ENCODE peak calls at places on chromosome 18, in five cellular contexts. One of them, this sample, is unnamed.

GRCh38 chr18:69787825-69788547 is 159.7 kb downstream of the CD226 start:
- DNase-seq in NCI-H187 treated with DMSO at 0.1 percent for 48 hours: no peak
- DNase-seq in NCI-H524: no peak
- DNase-seq in stimulated activated CD4-positive, alpha-beta T cell treated with anti-CD3 and anti-CD28 coated beads, Interleukin-15, amount 100 ng/mL, for 24 hours: no peak
- DNase-seq in HEK293T: no peak
- DNase-seq in this sample: no peak

GRCh38 chr18:5853253-5853652 is 42.1 kb downstream of the TMEM200C start:
- DNase-seq in HEK293T: no peak
- DNase-seq in NCI-H524: no peak
- DNase-seq in NCI-H187 treated with DMSO at 0.1 percent for 48 hours: no peak
- DNase-seq in stimulated activated CD4-positive, alpha-beta T cell treated with anti-CD3 and anti-CD28 coated beads, Interleukin-15, amount 100 ng/mL, for 24 hours: no peak
- DNase-seq in this sample: no peak

GRCh38 chr18:78913830-78914585 is 65.6 kb upstream of the SALL3 start:
- DNase-seq in NCI-H187 treated with DMSO at 0.1 percent for 48 hours: no peak
- DNase-seq in NCI-H524: no peak
- DNase-seq in HEK293T: no peak
- DNase-seq in stimulated activated CD4-positive, alpha-beta T cell treated with anti-CD3 and anti-CD28 coated beads, Interleukin-15, amount 100 ng/mL, for 24 hours: no peak
- DNase-seq in this sample: no peak

GRCh38 chr18:54910161-54910919 is 48.9 kb downstream of the CCDC68 start:
- DNase-seq in HEK293T: no peak
- DNase-seq in NCI-H524: no peak
- DNase-seq in NCI-H187 treated with DMSO at 0.1 percent for 48 hours: no peak
- DNase-seq in stimulated activated CD4-positive, alpha-beta T cell treated with anti-CD3 and anti-CD28 coated beads, Interleukin-15, amount 100 ng/mL, for 24 hours: no peak
- DNase-seq in this sample: no peak

GRCh38 chr18:58140366-58141325 is 96.6 kb downstream of the NEDD4L start:
- DNase-seq in stimulated activated CD4-positive, alpha-beta T cell treated with anti-CD3 and anti-CD28 coated beads, Interleukin-15, amount 100 ng/mL, for 24 hours: no peak
- DNase-seq in HEK293T: no peak
- DNase-seq in NCI-H524: no peak
- DNase-seq in NCI-H187 treated with DMSO at 0.1 percent for 48 hours: no peak
- DNase-seq in this sample: no peak

GRCh38 chr18:75211002-75211621 is 515 bp downstream of the TSHZ1 start:
- DNase-seq in stimulated activated CD4-positive, alpha-beta T cell treated with anti-CD3 and anti-CD28 coated beads, Interleukin-15, amount 100 ng/mL, for 24 hours: peak; percentile 38
- DNase-seq in NCI-H187 treated with DMSO at 0.1 percent for 48 hours: no peak
- DNase-seq in HEK293T: no peak
- DNase-seq in NCI-H524: no peak
- DNase-seq in this sample: no peak

GRCh38 chr18:45012286-45012685 is 331.6 kb downstream of the SETBP1 start:
- DNase-seq in stimulated activated CD4-positive, alpha-beta T cell treated with anti-CD3 and anti-CD28 coated beads, Interleukin-15, amount 100 ng/mL, for 24 hours: no peak
- DNase-seq in NCI-H524: no peak
- DNase-seq in HEK293T: no peak
- DNase-seq in NCI-H187 treated with DMSO at 0.1 percent for 48 hours: no peak
- DNase-seq in this sample: no peak

GRCh38 chr18:45008694-45009372 is 328.1 kb downstream of the SETBP1 start:
- DNase-seq in NCI-H187 treated with DMSO at 0.1 percent for 48 hours: no peak
- DNase-seq in HEK293T: no peak
- DNase-seq in stimulated activated CD4-positive, alpha-beta T cell treated with anti-CD3 and anti-CD28 coated beads, Interleukin-15, amount 100 ng/mL, for 24 hours: no peak
- DNase-seq in NCI-H524: no peak
- DNase-seq in this sample: no peak

GRCh38 chr18:26059357-26059756 is 31.1 kb downstream of the SS18 start:
- DNase-seq in NCI-H187 treated with DMSO at 0.1 percent for 48 hours: no peak
- DNase-seq in NCI-H524: no peak
- DNase-seq in HEK293T: no peak
- DNase-seq in stimulated activated CD4-positive, alpha-beta T cell treated with anti-CD3 and anti-CD28 coated beads, Interleukin-15, amount 100 ng/mL, for 24 hours: no peak
- DNase-seq in this sample: no peak

GRCh38 chr18:48514786-48515185 is 24.0 kb upstream of the CTIF start:
- DNase-seq in HEK293T: no peak
- DNase-seq in stimulated activated CD4-positive, alpha-beta T cell treated with anti-CD3 and anti-CD28 coated beads, Interleukin-15, amount 100 ng/mL, for 24 hours: no peak
- DNase-seq in NCI-H524: peak; percentile 9
- DNase-seq in NCI-H187 treated with DMSO at 0.1 percent for 48 hours: no peak
- DNase-seq in this sample: no peak

GRCh38 chr18:54392621-54393023 is 34.9 kb downstream of the C18orf54 start:
- DNase-seq in stimulated activated CD4-positive, alpha-beta T cell treated with anti-CD3 and anti-CD28 coated beads, Interleukin-15, amount 100 ng/mL, for 24 hours: no peak
- DNase-seq in NCI-H187 treated with DMSO at 0.1 percent for 48 hours: no peak
- DNase-seq in NCI-H524: peak; percentile 20
- DNase-seq in HEK293T: peak; percentile 23
- DNase-seq in this sample: peak; percentile 0

GRCh38 chr18:32373995-32374394 is 96.7 kb downstream of the GAREM1 start:
- DNase-seq in NCI-H524: peak; percentile 16
- DNase-seq in NCI-H187 treated with DMSO at 0.1 percent for 48 hours: no peak
- DNase-seq in HEK293T: peak; percentile 63
- DNase-seq in stimulated activated CD4-positive, alpha-beta T cell treated with anti-CD3 and anti-CD28 coated beads, Interleukin-15, amount 100 ng/mL, for 24 hours: no peak
- DNase-seq in this sample: no peak

GRCh38 chr18:11020867-11021414 is 128.4 kb downstream of the PIEZO2 start:
- DNase-seq in HEK293T: no peak
- DNase-seq in NCI-H187 treated with DMSO at 0.1 percent for 48 hours: no peak
- DNase-seq in NCI-H524: no peak
- DNase-seq in stimulated activated CD4-positive, alpha-beta T cell treated with anti-CD3 and anti-CD28 coated beads, Interleukin-15, amount 100 ng/mL, for 24 hours: no peak
- DNase-seq in this sample: no peak

This sample was measured in stimulated activated naive B cell treated with anti-CD40 and anti-IgM and Interleukin-4, amounts not matched to agents 10 μg/mL and 1 μg/mL and 100 μg/mL, for 72 hours.